ENCODE peak calls at places on chromosomes 11 and 22, in ten cellular contexts. One of them, this sample, is unnamed. For H3K4me1, the result is how much of the 10 kb centered on the place peaks cover.

GRCh38 chr11:123480290-123480815 is 50.3 kb downstream of the GRAMD1B start:
- DNase-seq in CD4-positive, alpha-beta memory T cell: no peak
- DNase-seq in esophagus squamous epithelium: no peak
- DNase-seq in heart right ventricle: no peak
- DNase-seq in neuronal stem cell: no peak
- DNase-seq in body of pancreas: no peak
- DNase-seq in testis: no peak
- DNase-seq in psoas muscle: no peak
- DNase-seq in cardiac muscle cell: no peak
- DNase-seq in right cardiac atrium: no peak
- DNase-seq in this sample: no peak

GRCh38 chr11:120208012-120208441 is 2.8 kb upstream of the OAF start:
- DNase-seq in CD4-positive, alpha-beta memory T cell: no peak
- DNase-seq in esophagus squamous epithelium: no peak
- DNase-seq in heart right ventricle: no peak
- DNase-seq in neuronal stem cell: no peak
- DNase-seq in body of pancreas: peak
- DNase-seq in testis: no peak
- DNase-seq in psoas muscle: no peak
- DNase-seq in cardiac muscle cell: no peak
- DNase-seq in right cardiac atrium: no peak
- DNase-seq in this sample: no peak

GRCh38 chr11:72328366-72329224 is 84.6 kb upstream of the PHOX2A start:
- DNase-seq in CD4-positive, alpha-beta memory T cell: no peak
- DNase-seq in esophagus squamous epithelium: no peak
- DNase-seq in heart right ventricle: no peak
- DNase-seq in neuronal stem cell: no peak
- DNase-seq in body of pancreas: no peak
- DNase-seq in testis: no peak
- DNase-seq in psoas muscle: no peak
- DNase-seq in cardiac muscle cell: no peak
- DNase-seq in right cardiac atrium: no peak
- DNase-seq in this sample: no peak

GRCh38 chr11:73875380-73875779 is 1.3 kb downstream of the COA4 start:
- DNase-seq in CD4-positive, alpha-beta memory T cell: no peak
- DNase-seq in esophagus squamous epithelium: no peak
- DNase-seq in heart right ventricle: no peak
- DNase-seq in neuronal stem cell: no peak
- DNase-seq in body of pancreas: no peak
- DNase-seq in testis: no peak
- DNase-seq in psoas muscle: no peak
- DNase-seq in cardiac muscle cell: no peak
- DNase-seq in right cardiac atrium: no peak
- DNase-seq in this sample: peak

GRCh38 chr11:73196576-73196975 is 21.5 kb upstream of the P2RY2 start:
- DNase-seq in CD4-positive, alpha-beta memory T cell: no peak
- DNase-seq in esophagus squamous epithelium: no peak
- DNase-seq in heart right ventricle: no peak
- DNase-seq in neuronal stem cell: no peak
- DNase-seq in body of pancreas: no peak
- DNase-seq in testis: no peak
- DNase-seq in psoas muscle: no peak
- DNase-seq in cardiac muscle cell: no peak
- DNase-seq in right cardiac atrium: no peak
- DNase-seq in this sample: no peak

GRCh38 chr11:106231591-106231990 is 154.1 kb downstream of the AASDHPPT start:
- DNase-seq in CD4-positive, alpha-beta memory T cell: no peak
- DNase-seq in esophagus squamous epithelium: no peak
- DNase-seq in heart right ventricle: no peak
- DNase-seq in neuronal stem cell: no peak
- DNase-seq in body of pancreas: peak
- DNase-seq in testis: no peak
- DNase-seq in psoas muscle: no peak
- DNase-seq in cardiac muscle cell: no peak
- DNase-seq in right cardiac atrium: no peak
- DNase-seq in this sample: no peak

GRCh38 chr11:17865765-17866428 is 131.3 kb downstream of the KCNC1 start:
- DNase-seq in CD4-positive, alpha-beta memory T cell: no peak
- DNase-seq in esophagus squamous epithelium: no peak
- DNase-seq in heart right ventricle: no peak
- DNase-seq in neuronal stem cell: no peak
- DNase-seq in body of pancreas: no peak
- DNase-seq in testis: no peak
- DNase-seq in psoas muscle: no peak
- DNase-seq in cardiac muscle cell: peak
- DNase-seq in right cardiac atrium: no peak
- DNase-seq in this sample: no peak

GRCh38 chr22:35191412-35191811 is 65.9 kb upstream of the HMGXB4 start:
- DNase-seq in CD4-positive, alpha-beta memory T cell: no peak
- DNase-seq in esophagus squamous epithelium: no peak
- DNase-seq in heart right ventricle: no peak
- DNase-seq in neuronal stem cell: no peak
- DNase-seq in body of pancreas: no peak
- DNase-seq in testis: no peak
- DNase-seq in psoas muscle: no peak
- DNase-seq in cardiac muscle cell: no peak
- DNase-seq in right cardiac atrium: no peak
- DNase-seq in this sample: no peak

GRCh38 chr11:45374632-45375031 is 88.5 kb upstream of the SYT13 start:
- DNase-seq in CD4-positive, alpha-beta memory T cell: peak
- DNase-seq in esophagus squamous epithelium: no peak
- DNase-seq in heart right ventricle: no peak
- DNase-seq in neuronal stem cell: no peak
- DNase-seq in body of pancreas: no peak
- DNase-seq in testis: no peak
- DNase-seq in psoas muscle: no peak
- DNase-seq in cardiac muscle cell: no peak
- DNase-seq in right cardiac atrium: no peak
- DNase-seq in this sample: no peak

GRCh38 chr11:118868659-118869058 is 15.0 kb upstream of the CXCR5 start:
- DNase-seq in CD4-positive, alpha-beta memory T cell: no peak
- DNase-seq in esophagus squamous epithelium: no peak
- DNase-seq in heart right ventricle: no peak
- DNase-seq in neuronal stem cell: no peak
- DNase-seq in body of pancreas: peak
- DNase-seq in testis: no peak
- DNase-seq in psoas muscle: no peak
- DNase-seq in cardiac muscle cell: no peak
- DNase-seq in right cardiac atrium: no peak
- DNase-seq in this sample: no peak

GRCh38 chr11:118873804-118874203 is 9.9 kb upstream of the CXCR5 start:
- DNase-seq in CD4-positive, alpha-beta memory T cell: no peak
- DNase-seq in esophagus squamous epithelium: no peak
- DNase-seq in heart right ventricle: no peak
- DNase-seq in neuronal stem cell: no peak
- DNase-seq in body of pancreas: no peak
- DNase-seq in testis: no peak
- DNase-seq in psoas muscle: no peak
- DNase-seq in cardiac muscle cell: no peak
- DNase-seq in right cardiac atrium: no peak
- DNase-seq in this sample: no peak

GRCh38 chr11:118876261-118876660 is 7.4 kb upstream of the CXCR5 start:
- DNase-seq in CD4-positive, alpha-beta memory T cell: no peak
- DNase-seq in esophagus squamous epithelium: no peak
- DNase-seq in heart right ventricle: no peak
- DNase-seq in neuronal stem cell: no peak
- DNase-seq in body of pancreas: no peak
- DNase-seq in testis: no peak
- DNase-seq in psoas muscle: no peak
- DNase-seq in cardiac muscle cell: no peak
- DNase-seq in right cardiac atrium: no peak
- DNase-seq in this sample: no peak

GRCh38 chr11:118870396-118871343 is 13.0 kb upstream of the CXCR5 start:
- DNase-seq in CD4-positive, alpha-beta memory T cell: no peak
- DNase-seq in esophagus squamous epithelium: no peak
- DNase-seq in heart right ventricle: peak
- DNase-seq in neuronal stem cell: no peak
- DNase-seq in body of pancreas: peak
- DNase-seq in testis: no peak
- DNase-seq in psoas muscle: no peak
- DNase-seq in cardiac muscle cell: peak
- DNase-seq in right cardiac atrium: peak
- DNase-seq in this sample: no peak

DNA sequence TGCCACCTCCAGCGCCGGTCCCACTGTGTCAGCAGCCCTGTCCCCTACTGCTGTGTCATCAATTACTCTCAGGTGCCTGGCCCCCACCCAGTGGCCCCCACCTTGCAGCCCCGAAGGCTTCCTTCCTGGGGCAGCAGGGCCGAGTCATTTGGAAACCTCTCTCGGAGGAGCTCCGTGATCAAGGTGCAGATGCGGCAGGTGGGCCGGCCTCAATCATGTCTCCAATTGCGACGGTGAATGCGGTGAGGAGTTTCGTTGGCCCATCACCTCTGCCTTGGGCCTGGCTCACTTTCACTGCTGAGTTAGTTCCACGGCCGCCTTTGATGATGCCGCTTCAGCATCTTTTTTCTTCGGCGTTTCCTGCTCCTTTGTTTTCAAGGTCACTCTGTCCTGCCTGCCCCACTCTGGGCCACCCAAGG is 11.3 kb upstream of the CXCR5 start:
- DNase-seq in CD4-positive, alpha-beta memory T cell: peak
- DNase-seq in esophagus squamous epithelium: no peak
- DNase-seq in heart right ventricle: no peak
- DNase-seq in neuronal stem cell: no peak
- DNase-seq in body of pancreas: no peak
- DNase-seq in testis: peak
- DNase-seq in psoas muscle: no peak
- DNase-seq in cardiac muscle cell: no peak
- DNase-seq in right cardiac atrium: no peak
- DNase-seq in this sample: no peak
- H3K4me1 ChIP-seq in CD4-positive, alpha-beta memory T cell: half or more
- H3K4me1 ChIP-seq in esophagus squamous epithelium: under half
- H3K4me1 ChIP-seq in heart right ventricle: under half
- H3K4me1 ChIP-seq in neuronal stem cell: under half
- H3K4me1 ChIP-seq in body of pancreas: under half
- H3K4me1 ChIP-seq in testis: under half
- H3K4me1 ChIP-seq in psoas muscle: under half
- H3K4me1 ChIP-seq in cardiac muscle cell: under half
- H3K4me1 ChIP-seq in right cardiac atrium: under half
- H3K4me1 ChIP-seq in this sample: under half

GRCh38 chr11:6607190-6607635 is 3.6 kb downstream of the ILK start:
- DNase-seq in CD4-positive, alpha-beta memory T cell: no peak
- DNase-seq in esophagus squamous epithelium: no peak
- DNase-seq in heart right ventricle: no peak
- DNase-seq in neuronal stem cell: no peak
- DNase-seq in body of pancreas: no peak
- DNase-seq in testis: no peak
- DNase-seq in psoas muscle: no peak
- DNase-seq in cardiac muscle cell: no peak
- DNase-seq in right cardiac atrium: no peak
- DNase-seq in this sample: no peak
- H3K4me3 ChIP-seq in CD4-positive, alpha-beta memory T cell: no peak
- H3K4me3 ChIP-seq in esophagus squamous epithelium: peak
- H3K4me3 ChIP-seq in heart right ventricle: peak
- H3K4me3 ChIP-seq in neuronal stem cell: no peak
- H3K4me3 ChIP-seq in body of pancreas: no peak
- H3K4me3 ChIP-seq in testis: no peak
- H3K4me3 ChIP-seq in psoas muscle: peak
- H3K4me3 ChIP-seq in cardiac muscle cell: peak
- H3K4me3 ChIP-seq in right cardiac atrium: no peak
- H3K4me3 ChIP-seq in this sample: no peak

GRCh38 chr11:3157381-3158130 is 7.6 kb downstream of the OSBPL5 start:
- DNase-seq in CD4-positive, alpha-beta memory T cell: no peak
- DNase-seq in esophagus squamous epithelium: no peak
- DNase-seq in heart right ventricle: peak
- DNase-seq in neuronal stem cell: no peak
- DNase-seq in body of pancreas: no peak
- DNase-seq in testis: no peak
- DNase-seq in psoas muscle: peak
- DNase-seq in cardiac muscle cell: no peak
- DNase-seq in right cardiac atrium: peak
- DNase-seq in this sample: no peak

GRCh38 chr11:3159296-3160190 is 5.6 kb downstream of the OSBPL5 start:
- DNase-seq in CD4-positive, alpha-beta memory T cell: no peak
- DNase-seq in esophagus squamous epithelium: no peak
- DNase-seq in heart right ventricle: peak
- DNase-seq in neuronal stem cell: no peak
- DNase-seq in body of pancreas: peak
- DNase-seq in testis: peak
- DNase-seq in psoas muscle: peak
- DNase-seq in cardiac muscle cell: peak
- DNase-seq in right cardiac atrium: peak
- DNase-seq in this sample: peak

GRCh38 chr11:3160252-3161031 is 4.7 kb downstream of the OSBPL5 start:
- DNase-seq in CD4-positive, alpha-beta memory T cell: no peak
- DNase-seq in esophagus squamous epithelium: no peak
- DNase-seq in heart right ventricle: peak
- DNase-seq in neuronal stem cell: peak
- DNase-seq in body of pancreas: peak
- DNase-seq in testis: peak
- DNase-seq in psoas muscle: peak
- DNase-seq in cardiac muscle cell: peak
- DNase-seq in right cardiac atrium: peak
- DNase-seq in this sample: peak

GRCh38 chr11:3158131-3158591 is 6.9 kb downstream of the OSBPL5 start:
- DNase-seq in CD4-positive, alpha-beta memory T cell: no peak
- DNase-seq in esophagus squamous epithelium: no peak
- DNase-seq in heart right ventricle: peak
- DNase-seq in neuronal stem cell: no peak
- DNase-seq in body of pancreas: no peak
- DNase-seq in testis: no peak
- DNase-seq in psoas muscle: peak
- DNase-seq in cardiac muscle cell: no peak
- DNase-seq in right cardiac atrium: peak
- DNase-seq in this sample: no peak

GRCh38 chr11:3158821-3159220 is 6.3 kb downstream of the OSBPL5 start:
- DNase-seq in CD4-positive, alpha-beta memory T cell: no peak
- DNase-seq in esophagus squamous epithelium: no peak
- DNase-seq in heart right ventricle: peak
- DNase-seq in neuronal stem cell: no peak
- DNase-seq in body of pancreas: no peak
- DNase-seq in testis: no peak
- DNase-seq in psoas muscle: peak
- DNase-seq in cardiac muscle cell: no peak
- DNase-seq in right cardiac atrium: no peak
- DNase-seq in this sample: no peak
- H3K27ac ChIP-seq in CD4-positive, alpha-beta memory T cell: no peak
- H3K27ac ChIP-seq in esophagus squamous epithelium: no peak
- H3K27ac ChIP-seq in heart right ventricle: no peak
- H3K27ac ChIP-seq in neuronal stem cell: no peak
- H3K27ac ChIP-seq in body of pancreas: no peak
- H3K27ac ChIP-seq in testis: no peak
- H3K27ac ChIP-seq in psoas muscle: peak
- H3K27ac ChIP-seq in cardiac muscle cell: no peak
- H3K27ac ChIP-seq in right cardiac atrium: no peak
- H3K27ac ChIP-seq in this sample: no peak

DNA sequence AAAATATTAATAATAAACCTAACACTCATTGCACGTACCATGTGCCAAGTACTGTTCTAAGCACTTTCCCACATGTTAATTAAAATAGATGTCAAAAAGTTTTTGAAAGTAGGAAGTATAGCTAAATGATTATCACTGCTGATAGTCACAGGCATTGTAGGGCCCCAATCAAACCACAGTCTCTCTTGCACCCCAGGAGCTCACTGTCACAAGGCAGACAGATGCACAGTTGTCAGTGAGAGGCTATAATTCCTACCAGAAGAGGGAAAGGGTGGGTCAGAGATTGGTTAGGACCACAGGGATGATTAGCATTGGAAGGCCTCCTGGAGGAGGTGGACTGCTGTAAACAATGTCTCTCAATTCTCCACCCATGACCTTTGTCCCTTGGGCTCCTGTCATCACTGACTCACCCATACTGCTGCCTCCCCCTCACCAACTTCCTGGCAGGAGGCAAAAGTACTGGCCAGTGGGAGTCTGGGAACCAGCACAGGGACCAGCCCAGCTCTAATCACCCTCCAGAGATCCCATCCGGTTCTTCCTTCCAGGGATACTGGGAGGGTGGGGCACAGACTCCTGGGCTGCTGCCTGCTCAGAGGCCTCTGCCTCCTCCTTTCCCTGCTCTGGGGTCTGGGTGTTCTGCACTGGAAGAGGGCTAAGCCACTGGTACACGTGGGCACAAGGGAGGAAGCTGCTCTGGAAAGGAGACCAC is 1.1 kb upstream of the POLD4 start:
- DNase-seq in CD4-positive, alpha-beta memory T cell: no peak
- DNase-seq in esophagus squamous epithelium: no peak
- DNase-seq in heart right ventricle: peak
- DNase-seq in neuronal stem cell: no peak
- DNase-seq in body of pancreas: peak
- DNase-seq in testis: peak
- DNase-seq in psoas muscle: peak
- DNase-seq in cardiac muscle cell: no peak
- DNase-seq in right cardiac atrium: peak
- DNase-seq in this sample: peak
- H3K4me1 ChIP-seq in CD4-positive, alpha-beta memory T cell: half or more
- H3K4me1 ChIP-seq in esophagus squamous epithelium: half or more
- H3K4me1 ChIP-seq in heart right ventricle: half or more
- H3K4me1 ChIP-seq in neuronal stem cell: under half
- H3K4me1 ChIP-seq in body of pancreas: half or more
- H3K4me1 ChIP-seq in testis: under half
- H3K4me1 ChIP-seq in psoas muscle: half or more
- H3K4me1 ChIP-seq in cardiac muscle cell: under half
- H3K4me1 ChIP-seq in right cardiac atrium: under half
- H3K4me1 ChIP-seq in this sample: under half